ENCODE peak calls at places on chromosomes 1 and 21, in five cellular contexts. One of them, this sample, is unnamed.

GRCh38 chr1:66532798-66533783 is 862 bp upstream of the SGIP1 start:
- DNase-seq in KBM-7: no peak
- DNase-seq in GOT3: no peak
- DNase-seq in activated effector memory CD4-positive, alpha-beta T cell treated with anti-CD3 and anti-CD28 coated beads, Interleukin-2, amount 50 U/mL, for 16 hours: no peak
- DNase-seq in stimulated activated effector memory CD8-positive, alpha-beta T cell treated with anti-CD3 and anti-CD28 coated beads, Interleukin-12 subunit alpha, Interleukin-12 subunit beta, amount 100 ng/mL, for 72 hours: no peak
- DNase-seq in this sample: peak

GRCh38 chr1:71196685-71197084 is 115.8 kb upstream of the ZRANB2 start:
- DNase-seq in KBM-7: peak
- DNase-seq in GOT3: no peak
- DNase-seq in activated effector memory CD4-positive, alpha-beta T cell treated with anti-CD3 and anti-CD28 coated beads, Interleukin-2, amount 50 U/mL, for 16 hours: no peak
- DNase-seq in stimulated activated effector memory CD8-positive, alpha-beta T cell treated with anti-CD3 and anti-CD28 coated beads, Interleukin-12 subunit alpha, Interleukin-12 subunit beta, amount 100 ng/mL, for 72 hours: no peak
- DNase-seq in this sample: no peak

GRCh38 chr1:245585252-245585959 is 430.6 kb downstream of the KIF26B start:
- DNase-seq in KBM-7: no peak
- DNase-seq in GOT3: no peak
- DNase-seq in activated effector memory CD4-positive, alpha-beta T cell treated with anti-CD3 and anti-CD28 coated beads, Interleukin-2, amount 50 U/mL, for 16 hours: no peak
- DNase-seq in stimulated activated effector memory CD8-positive, alpha-beta T cell treated with anti-CD3 and anti-CD28 coated beads, Interleukin-12 subunit alpha, Interleukin-12 subunit beta, amount 100 ng/mL, for 72 hours: no peak
- DNase-seq in this sample: no peak

GRCh38 chr1:11648732-11649158 is 5.5 kb downstream of the FBXO2 start:
- DNase-seq in KBM-7: no peak
- DNase-seq in GOT3: no peak
- DNase-seq in activated effector memory CD4-positive, alpha-beta T cell treated with anti-CD3 and anti-CD28 coated beads, Interleukin-2, amount 50 U/mL, for 16 hours: peak
- DNase-seq in stimulated activated effector memory CD8-positive, alpha-beta T cell treated with anti-CD3 and anti-CD28 coated beads, Interleukin-12 subunit alpha, Interleukin-12 subunit beta, amount 100 ng/mL, for 72 hours: no peak
- DNase-seq in this sample: no peak

GRCh38 chr1:83520797-83521196 is 478.1 kb downstream of the TTLL7 start:
- DNase-seq in KBM-7: no peak
- DNase-seq in GOT3: no peak
- DNase-seq in activated effector memory CD4-positive, alpha-beta T cell treated with anti-CD3 and anti-CD28 coated beads, Interleukin-2, amount 50 U/mL, for 16 hours: no peak
- DNase-seq in stimulated activated effector memory CD8-positive, alpha-beta T cell treated with anti-CD3 and anti-CD28 coated beads, Interleukin-12 subunit alpha, Interleukin-12 subunit beta, amount 100 ng/mL, for 72 hours: no peak
- DNase-seq in this sample: no peak

GRCh38 chr1:164969256-164969655 is 387.3 kb downstream of the LMX1A start:
- DNase-seq in KBM-7: no peak
- DNase-seq in GOT3: no peak
- DNase-seq in activated effector memory CD4-positive, alpha-beta T cell treated with anti-CD3 and anti-CD28 coated beads, Interleukin-2, amount 50 U/mL, for 16 hours: no peak
- DNase-seq in stimulated activated effector memory CD8-positive, alpha-beta T cell treated with anti-CD3 and anti-CD28 coated beads, Interleukin-12 subunit alpha, Interleukin-12 subunit beta, amount 100 ng/mL, for 72 hours: no peak
- DNase-seq in this sample: no peak

GRCh38 chr1:15272782-15273127 is 25.7 kb downstream of the FHAD1 start:
- DNase-seq in KBM-7: no peak
- DNase-seq in GOT3: no peak
- DNase-seq in activated effector memory CD4-positive, alpha-beta T cell treated with anti-CD3 and anti-CD28 coated beads, Interleukin-2, amount 50 U/mL, for 16 hours: no peak
- DNase-seq in stimulated activated effector memory CD8-positive, alpha-beta T cell treated with anti-CD3 and anti-CD28 coated beads, Interleukin-12 subunit alpha, Interleukin-12 subunit beta, amount 100 ng/mL, for 72 hours: no peak
- DNase-seq in this sample: no peak

GRCh38 chr21:34922487-34922886 is 126.6 kb downstream of the RUNX1 start:
- DNase-seq in KBM-7: no peak
- DNase-seq in GOT3: no peak
- DNase-seq in activated effector memory CD4-positive, alpha-beta T cell treated with anti-CD3 and anti-CD28 coated beads, Interleukin-2, amount 50 U/mL, for 16 hours: no peak
- DNase-seq in stimulated activated effector memory CD8-positive, alpha-beta T cell treated with anti-CD3 and anti-CD28 coated beads, Interleukin-12 subunit alpha, Interleukin-12 subunit beta, amount 100 ng/mL, for 72 hours: no peak
- DNase-seq in this sample: no peak

GRCh38 chr1:19359357-19359756 is 47.2 kb downstream of the SLC66A1 start:
- DNase-seq in KBM-7: no peak
- DNase-seq in GOT3: no peak
- DNase-seq in activated effector memory CD4-positive, alpha-beta T cell treated with anti-CD3 and anti-CD28 coated beads, Interleukin-2, amount 50 U/mL, for 16 hours: no peak
- DNase-seq in stimulated activated effector memory CD8-positive, alpha-beta T cell treated with anti-CD3 and anti-CD28 coated beads, Interleukin-12 subunit alpha, Interleukin-12 subunit beta, amount 100 ng/mL, for 72 hours: no peak
- DNase-seq in this sample: no peak

GRCh38 chr21:45037986-45038385 is 36.4 kb upstream of the ADARB1 start:
- DNase-seq in KBM-7: no peak
- DNase-seq in GOT3: no peak
- DNase-seq in activated effector memory CD4-positive, alpha-beta T cell treated with anti-CD3 and anti-CD28 coated beads, Interleukin-2, amount 50 U/mL, for 16 hours: no peak
- DNase-seq in stimulated activated effector memory CD8-positive, alpha-beta T cell treated with anti-CD3 and anti-CD28 coated beads, Interleukin-12 subunit alpha, Interleukin-12 subunit beta, amount 100 ng/mL, for 72 hours: no peak
- DNase-seq in this sample: no peak

GRCh38 chr1:200468264-200469001 is 58.6 kb upstream of the ZNF281 start:
- DNase-seq in KBM-7: no peak
- DNase-seq in GOT3: no peak
- DNase-seq in activated effector memory CD4-positive, alpha-beta T cell treated with anti-CD3 and anti-CD28 coated beads, Interleukin-2, amount 50 U/mL, for 16 hours: no peak
- DNase-seq in stimulated activated effector memory CD8-positive, alpha-beta T cell treated with anti-CD3 and anti-CD28 coated beads, Interleukin-12 subunit alpha, Interleukin-12 subunit beta, amount 100 ng/mL, for 72 hours: no peak
- DNase-seq in this sample: no peak

This sample was measured in lower leg skin.